ENCODE peak calls at places on chromosomes 12 and 14, in seven cellular contexts. R is body of pancreas, J is endodermal cell, B is HFF-Myc, O is ovary, A is prostate gland, H is gastrocnemius medialis. N is an unnamed sample.

GRCh38 chr12:27213830-27214787 is 30.0 kb upstream of the STK38L start:
- DNase-seq in O (no peak), J (peak), B (no peak), H (no peak), R (no peak), A (no peak), N (no peak)

GRCh38 chr12:11664101-11664500 is 14.6 kb downstream of the ETV6 start:
- DNase-seq in H (no peak), R (no peak), J (no peak), A (no peak), B (no peak), O (no peak), N (no peak)

GRCh38 chr14:102579696-102580551 is 12.5 kb upstream of the RCOR1 start:
- DNase-seq in H (no peak), J (peak), R (no peak), A (no peak), O (no peak), B (peak), N (no peak)

GRCh38 chr12:114746297-114747074 is 62.5 kb upstream of the TBX3 start:
- DNase-seq in J (no peak), O (peak), R (no peak), A (no peak), H (no peak), B (no peak), N (no peak)

GRCh38 chr12:26287666-26288408 is 92.5 kb downstream of the SSPN start:
- DNase-seq in H (peak), A (peak), B (no peak), R (peak), O (no peak), J (no peak), N (peak)

GRCh38 chr12:19388131-19388549 is 51.2 kb upstream of the AEBP2 start:
- DNase-seq in H (no peak), O (no peak), J (no peak), R (no peak), B (no peak), A (no peak), N (no peak)

GRCh38 chr14:74763803-74764531 is 851 bp downstream of the YLPM1 start:
- DNase-seq in B (no peak), H (no peak), R (peak), O (peak), A (peak), J (peak), N (peak)

GRCh38 chr12:111636209-111636928 is 37.3 kb upstream of the ATXN2 start:
- DNase-seq in A (peak), J (peak), B (peak), R (peak), H (peak), O (peak), N (no peak)

GRCh38 chr14:94827711-94828505 is 58.0 kb upstream of the GSC start:
- DNase-seq in A (peak), J (no peak), H (no peak), B (no peak), R (no peak), O (peak), N (no peak)

GRCh38 chr12:91307957-91308705 is 125.5 kb upstream of the DCN start:
- DNase-seq in A (no peak), O (no peak), H (no peak), J (no peak), R (no peak), B (no peak), N (no peak)

GRCh38 chr12:2212971-2213869 is 160.4 kb downstream of the CACNA1C start:
- DNase-seq in O (peak), H (no peak), B (no peak), J (peak), R (peak), A (no peak), N (no peak)

GRCh38 chr12:105888696-105889095 is 250.1 kb downstream of the NUAK1 start:
- DNase-seq in H (no peak), B (no peak), O (no peak), J (no peak), A (no peak), R (no peak), N (no peak)

GRCh38 chr12:13362260-13362841 is 165.8 kb downstream of the EMP1 start:
- DNase-seq in A (peak), O (no peak), J (peak), R (peak), B (no peak), H (no peak), N (peak)

GRCh38 chr12:13192719-13193118 is 3.8 kb upstream of the EMP1 start:
- DNase-seq in O (no peak), A (no peak), B (no peak), J (no peak), H (no peak), R (no peak), N (no peak)

GRCh38 chr14:77485901-77486678 is 12.5 kb downstream of the ISM2 start:
- DNase-seq in H (no peak), B (peak), A (no peak), O (no peak), J (no peak), R (no peak), N (no peak)

GRCh38 chr12:105947906-105948305 is 190.8 kb downstream of the NUAK1 start:
- DNase-seq in J (no peak), A (no peak), H (no peak), B (no peak), R (no peak), O (no peak), N (no peak)

GRCh38 chr12:5260086-5260485 is 171.8 kb upstream of the NTF3 start:
- DNase-seq in R (no peak), A (no peak), B (no peak), J (no peak), O (no peak), H (no peak), N (no peak)

GRCh38 chr14:74649167-74649566 is 37.1 kb upstream of the LTBP2 start:
- DNase-seq in J (peak), A (no peak), O (no peak), B (no peak), H (no peak), R (no peak), N (no peak)

GRCh38 chr14:59251811-59252771 is 63.6 kb downstream of the DAAM1 start:
- DNase-seq in O (no peak), R (no peak), A (no peak), J (no peak), B (no peak), H (no peak), N (no peak)

GRCh38 chr12:3259976-3260375 is 182.8 kb downstream of the TSPAN9 start:
- DNase-seq in J (no peak), B (no peak), O (no peak), H (no peak), A (no peak), R (no peak), N (no peak)

GRCh38 chr12:57133013-57133569 is 4.8 kb downstream of the LRP1 start:
- DNase-seq in O (no peak), R (no peak), H (no peak), B (no peak), A (no peak), J (peak), N (no peak)

GRCh38 chr12:47778842-47779241 is 5.8 kb downstream of the SLC48A1 start:
- DNase-seq in J (no peak), B (no peak), O (no peak), H (no peak), R (no peak), A (no peak), N (no peak)

GRCh38 chr14:38404616-38405015 is 148.7 kb upstream of the CLEC14A start:
- DNase-seq in B (no peak), J (no peak), A (no peak), R (no peak), H (no peak), O (no peak), N (no peak)

GRCh38 chr12:57717131-57717530 is 21.4 kb downstream of the AGAP2 start:
- DNase-seq in B (no peak), J (no peak), R (no peak), H (no peak), O (no peak), A (no peak), N (no peak)

GRCh38 chr14:67623114-67623513 is 3.4 kb downstream of the ARG2 start:
- DNase-seq in A (peak), H (no peak), R (no peak), O (no peak), J (no peak), B (no peak), N (no peak)

GRCh38 chr14:100566119-100566518 is 21.1 kb downstream of the BEGAIN start:
- DNase-seq in O (no peak), A (peak), J (no peak), H (no peak), R (peak), B (no peak), N (no peak)

GRCh38 chr12:13454991-13455696 is 258.6 kb downstream of the EMP1 start:
- DNase-seq in A (no peak), H (no peak), R (no peak), B (no peak), O (no peak), J (no peak), N (no peak)

GRCh38 chr14:73785834-73786631 is 65.6 kb upstream of the PTGR2 start:
- DNase-seq in B (peak), A (peak), O (peak), J (peak), R (peak), H (peak), N (peak)

GRCh38 chr12:13365782-13366366 is 169.3 kb downstream of the EMP1 start:
- DNase-seq in J (no peak), R (no peak), A (no peak), O (no peak), H (peak), B (no peak), N (no peak)

GRCh38 chr12:12714276-12715001 is 2.7 kb upstream of the CDKN1B start:
- DNase-seq in O (peak), H (no peak), B (no peak), A (peak), R (peak), J (peak), N (peak)

GRCh38 chr12:32139064-32139421 is 32.4 kb downstream of the BICD1 start:
- DNase-seq in O (no peak), R (no peak), B (no peak), H (no peak), A (no peak), J (peak), N (no peak)

GRCh38 chr12:6615802-6616201 is 8.6 kb upstream of the CHD4 start:
- DNase-seq in J (peak), H (no peak), O (no peak), A (no peak), B (no peak), R (no peak), N (no peak)

DNA sequence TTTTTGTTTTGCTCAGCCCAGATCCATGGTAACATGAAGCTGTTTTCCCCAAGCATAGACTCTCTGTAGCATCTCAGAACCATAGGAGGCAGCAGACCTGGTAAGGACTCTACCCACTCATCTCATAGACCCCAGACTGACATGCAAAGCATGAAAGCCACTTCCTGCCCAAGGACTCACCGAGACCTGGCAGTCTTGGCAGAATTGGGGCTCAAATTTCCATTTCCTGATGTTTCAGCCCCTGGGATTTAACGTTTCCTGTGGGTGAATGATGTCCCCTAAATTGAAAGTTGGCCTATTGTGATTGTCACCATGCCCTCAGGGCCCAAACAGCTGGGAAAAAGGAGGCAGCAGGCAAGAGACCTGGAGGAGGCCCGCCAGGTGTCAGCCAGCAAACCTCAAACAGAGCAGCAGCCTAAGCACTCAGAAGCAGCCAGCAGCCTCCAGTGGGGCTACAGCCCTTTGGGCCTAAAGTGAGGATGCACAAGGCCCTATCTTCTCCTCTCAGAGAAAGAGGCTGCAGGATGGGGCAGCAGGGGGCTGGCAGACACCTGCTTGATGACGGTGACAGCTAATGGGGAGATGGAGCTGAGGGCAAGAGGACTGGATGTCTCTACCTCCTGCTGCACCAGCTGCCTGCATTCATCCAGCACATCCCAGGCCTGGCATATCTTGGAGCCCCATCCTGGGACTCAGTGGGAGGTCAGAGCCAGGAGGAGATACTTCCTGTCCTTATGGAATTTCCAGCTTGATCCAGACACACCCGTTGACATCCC is 8.5 kb downstream of the KRT85 start:
- DNase-seq in O (no peak), J (peak), H (no peak), A (no peak), B (no peak), R (no peak), N (no peak)
- TF ChIP-seq CTCF in O (no peak), J (no peak), H (no peak), A (no peak), B (no peak), R (no peak), N (no peak)

GRCh38 chr12:71896171-71896570 is 42.5 kb upstream of the TPH2 start:
- DNase-seq in B (no peak), R (no peak), H (no peak), A (no peak), O (no peak), J (no peak), N (no peak)

GRCh38 chr12:71904629-71905028 is 34.0 kb upstream of the TPH2 start:
- DNase-seq in B (no peak), H (no peak), O (no peak), R (no peak), A (no peak), J (no peak), N (no peak)

DNA sequence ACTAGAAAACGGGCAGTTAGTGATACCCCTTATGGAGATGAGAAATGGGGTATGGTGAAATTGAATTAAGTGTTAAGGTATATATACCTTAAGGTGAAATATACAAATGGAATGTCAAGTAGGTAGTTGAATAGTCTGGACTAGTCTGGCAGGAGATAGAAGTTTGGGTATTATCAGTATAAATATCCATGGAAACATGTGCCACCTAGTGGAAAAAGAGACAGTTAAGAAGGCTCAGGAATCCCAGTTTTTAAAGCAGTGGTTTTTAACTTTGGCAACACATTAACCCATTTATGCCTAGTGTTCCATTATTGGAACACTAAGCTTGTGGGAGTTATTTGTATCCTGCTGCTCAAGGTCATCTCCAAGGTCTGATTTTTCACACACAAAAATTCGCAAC is 38.6 kb upstream of the TPH2 start:
- DNase-seq in B (no peak), J (no peak), A (no peak), R (no peak), O (no peak), H (no peak), N (no peak)
- TF ChIP-seq CTCF in B (no peak), J (peak), A (no peak), R (no peak), O (no peak), H (no peak), N (no peak)

GRCh38 chr14:24146978-24147760 is at the start of gene RNF31:
- DNase-seq in H (peak), A (peak), O (peak), B (peak), R (peak), J (peak), N (peak)
- TF ChIP-seq CTCF in H (no peak), A (peak), O (no peak), B (no peak), R (no peak), J (no peak), N (no peak)

DNA sequence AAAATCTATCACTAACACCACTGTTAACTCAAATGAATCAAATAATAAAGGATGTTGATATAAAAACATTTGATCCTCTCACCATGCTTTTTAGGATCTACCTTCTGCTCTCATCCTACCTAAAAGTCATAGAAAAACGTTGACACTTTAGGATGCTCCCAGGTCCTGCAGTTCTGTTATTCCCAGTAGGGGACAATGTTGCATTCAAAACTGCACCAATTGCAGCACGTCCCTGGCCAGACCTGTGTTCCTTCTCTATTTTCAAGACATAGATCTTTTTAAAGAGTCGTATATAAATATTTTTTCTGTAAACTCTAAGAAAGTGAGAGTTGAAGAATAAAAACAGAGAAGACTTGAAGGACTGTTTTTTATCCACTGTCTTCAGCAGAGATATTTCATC is 8.8 kb downstream of the AICDA start:
- DNase-seq in A (no peak), J (peak), R (no peak), O (no peak), B (no peak), H (no peak), N (no peak)
- TF ChIP-seq CTCF in A (no peak), J (peak), R (no peak), O (no peak), B (no peak), H (no peak), N (no peak)

GRCh38 chr12:122354958-122355641 is 67.4 kb downstream of the CLIP1 start:
- DNase-seq in A (no peak), J (peak), H (peak), O (no peak), R (no peak), B (no peak), N (no peak)
- TF ChIP-seq CTCF in A (no peak), J (no peak), H (no peak), O (no peak), R (no peak), B (no peak), N (no peak)

DNA sequence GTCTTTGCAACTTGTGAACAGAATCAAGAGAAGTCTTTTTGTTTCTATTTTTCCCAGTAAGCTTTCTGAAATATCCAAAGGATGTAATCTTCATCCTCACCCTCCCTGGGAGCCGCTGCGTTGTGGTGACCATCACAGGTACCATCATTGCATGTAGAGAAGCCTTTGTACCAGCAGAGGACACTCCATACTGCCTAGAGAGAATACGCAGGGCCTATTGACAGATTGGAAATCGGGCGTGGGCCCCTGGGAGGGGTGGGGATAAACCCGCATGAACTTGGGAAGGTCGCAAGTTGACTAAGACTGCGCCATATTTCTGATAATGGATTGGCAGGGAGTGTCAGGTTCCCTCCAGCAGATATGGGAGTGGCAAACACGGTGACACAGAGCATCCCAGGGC is 12.7 kb downstream of the KRT1 start:
- DNase-seq in O (no peak), A (no peak), H (no peak), J (peak), B (no peak), R (no peak), N (no peak)
- TF ChIP-seq CTCF in O (no peak), A (no peak), H (no peak), J (peak), B (peak), R (no peak), N (no peak)

N was measured in Calu3.